ENCODE peak calls at places on chromosomes 4 and X, in nine cellular contexts. D, G, Z, B, J, E, I, O and C are unnamed samples.

GRCh38 chr4:48939785-48940184 is 33.2 kb upstream of the OCIAD2 start:
- DNase-seq in D (no peak), G (no peak), Z (peak), B (no peak), J (peak), E (no peak), I (no peak), O (no peak), C (peak)

GRCh38 chr4:40199999-40200880 is 3.4 kb downstream of the RHOH start:
- DNase-seq in D (peak), G (no peak), Z (peak), B (no peak), J (peak), E (no peak), I (peak), O (no peak), C (peak)

GRCh38 chr4:114077610-114078009 is 98.2 kb upstream of the ARSJ start:
- DNase-seq in D (no peak), G (no peak), Z (peak), B (no peak), J (peak), E (no peak), I (no peak), O (no peak), C (peak)

GRCh38 chr4:118974758-118975157 is 86.1 kb downstream of the SYNPO2 start:
- DNase-seq in D (no peak), G (no peak), Z (peak), B (no peak), J (peak), E (no peak), I (no peak), O (no peak), C (no peak)

GRCh38 chrX:118973389-118974087 is 880 bp upstream of the LONRF3 start:
- DNase-seq in D (peak), G (no peak), Z (no peak), B (no peak), J (no peak), E (no peak), I (peak), O (peak), C (no peak)

GRCh38 chr4:13940921-13941320 is 313.4 kb upstream of the BOD1L1 start:
- DNase-seq in D (no peak), G (no peak), Z (no peak), B (no peak), J (no peak), E (no peak), I (no peak), O (no peak), C (no peak)

GRCh38 chrX:13387656-13388421 is 68.0 kb upstream of the ATXN3L start:
- DNase-seq in D (peak), G (no peak), Z (peak), B (no peak), J (peak), E (no peak), I (no peak), O (no peak), C (peak)

GRCh38 chr4:2186133-2186864 is 55.6 kb downstream of the HAUS3 start:
- DNase-seq in D (peak), G (no peak), Z (peak), B (peak), J (peak), E (peak), I (peak), O (peak), C (no peak)

GRCh38 chrX:16436348-16437188 is 213.4 kb upstream of the S100G start:
- DNase-seq in D (peak), G (peak), Z (peak), B (peak), J (peak), E (peak), I (peak), O (peak), C (peak)

GRCh38 chr4:1939664-1940509 is 68.7 kb downstream of the NSD2 start:
- DNase-seq in D (no peak), G (no peak), Z (peak), B (no peak), J (peak), E (no peak), I (no peak), O (no peak), C (peak)

GRCh38 chr4:39062499-39062898 is 467 bp downstream of the KLHL5 start:
- DNase-seq in D (no peak), G (no peak), Z (no peak), B (no peak), J (no peak), E (no peak), I (no peak), O (no peak), C (peak)

GRCh38 chrX:101659601-101660063 is at the start of gene ARMCX2:
- DNase-seq in D (no peak), G (peak), Z (peak), B (no peak), J (peak), E (no peak), I (peak), O (peak), C (peak)

GRCh38 chrX:104330966-104331365 is 76.2 kb upstream of the ESX1 start:
- DNase-seq in D (no peak), G (no peak), Z (peak), B (no peak), J (peak), E (no peak), I (no peak), O (no peak), C (peak)

GRCh38 chrX:2550288-2551020 is 49.7 kb upstream of the DHRSX start:
- DNase-seq in D (no peak), G (no peak), Z (no peak), B (no peak), J (no peak), E (no peak), I (no peak), O (no peak), C (no peak)

GRCh38 chr4:77418333-77418732 is 187.3 kb upstream of the CXCL13 start:
- DNase-seq in D (peak), G (no peak), Z (no peak), B (no peak), J (peak), E (no peak), I (no peak), O (no peak), C (peak)

GRCh38 chr4:49032440-49033161 is 46.5 kb downstream of the CWH43 start:
- DNase-seq in D (peak), G (no peak), Z (peak), B (peak), J (peak), E (no peak), I (no peak), O (no peak), C (peak)

GRCh38 chr4:77367638-77368037 is 210.6 kb downstream of the CCNG2 start:
- DNase-seq in D (no peak), G (no peak), Z (no peak), B (no peak), J (no peak), E (no peak), I (no peak), O (no peak), C (no peak)

GRCh38 chr4:3612934-3613333 is 80.7 kb upstream of the LRPAP1 start:
- DNase-seq in D (no peak), G (no peak), Z (no peak), B (no peak), J (no peak), E (no peak), I (no peak), O (no peak), C (no peak)

GRCh38 chr4:166091914-166092510 is 219.0 kb downstream of the TLL1 start:
- DNase-seq in D (peak), G (peak), Z (peak), B (no peak), J (peak), E (no peak), I (no peak), O (peak), C (peak)

GRCh38 chr4:138184881-138185280 is 57.3 kb downstream of the SLC7A11 start:
- DNase-seq in D (no peak), G (no peak), Z (no peak), B (no peak), J (no peak), E (no peak), I (no peak), O (no peak), C (no peak)

GRCh38 chr4:138835833-138836521 is 179.6 kb upstream of the NOCT start:
- DNase-seq in D (peak), G (no peak), Z (peak), B (peak), J (peak), E (no peak), I (no peak), O (no peak), C (peak)

GRCh38 chrX:100895365-100896075 is 21.4 kb upstream of the NOX1 start:
- DNase-seq in D (peak), G (peak), Z (peak), B (peak), J (peak), E (no peak), I (peak), O (peak), C (peak)

GRCh38 chrX:47623540-47624027 is 3.9 kb upstream of the SYN1 start:
- DNase-seq in D (peak), G (no peak), Z (peak), B (peak), J (peak), E (no peak), I (peak), O (peak), C (peak)

GRCh38 chr4:8002525-8003309 is 63.1 kb upstream of the AFAP1 start:
- DNase-seq in D (no peak), G (no peak), Z (no peak), B (no peak), J (no peak), E (no peak), I (no peak), O (no peak), C (no peak)

GRCh38 chr4:145583656-145584055 is 35.5 kb upstream of the MMAA start:
- DNase-seq in D (no peak), G (no peak), Z (no peak), B (no peak), J (no peak), E (no peak), I (no peak), O (no peak), C (peak)

GRCh38 chr4:141458501-141458900 is 177.9 kb upstream of the IL15 start:
- DNase-seq in D (no peak), G (no peak), Z (peak), B (peak), J (no peak), E (no peak), I (no peak), O (no peak), C (no peak)

GRCh38 chr4:82421796-82422560 is 8.3 kb downstream of the HNRNPDL start:
- DNase-seq in D (peak), G (no peak), Z (no peak), B (no peak), J (no peak), E (no peak), I (no peak), O (no peak), C (no peak)

GRCh38 chrX:139720136-139720535 is 12.2 kb upstream of the MCF2 start:
- DNase-seq in D (no peak), G (no peak), Z (peak), B (no peak), J (peak), E (no peak), I (no peak), O (peak), C (peak)

GRCh38 chr4:39823193-39823592 is 125.3 kb downstream of the UBE2K start:
- DNase-seq in D (no peak), G (peak), Z (peak), B (no peak), J (peak), E (no peak), I (no peak), O (no peak), C (peak)

GRCh38 chr4:40190880-40191815 is 5.7 kb upstream of the RHOH start:
- DNase-seq in D (peak), G (no peak), Z (no peak), B (no peak), J (no peak), E (no peak), I (no peak), O (no peak), C (no peak)

GRCh38 chrX:31497086-31497485 is 425.2 kb upstream of the FTHL17 start:
- DNase-seq in D (no peak), G (no peak), Z (peak), B (no peak), J (peak), E (no peak), I (no peak), O (no peak), C (peak)

GRCh38 chr4:188781655-188782054 is 642.4 kb downstream of the TRIML1 start:
- DNase-seq in D (peak), G (no peak), Z (peak), B (peak), J (peak), E (no peak), I (no peak), O (peak), C (no peak)

GRCh38 chr4:24662065-24662464 is 77.7 kb upstream of the DHX15 start:
- DNase-seq in D (no peak), G (no peak), Z (no peak), B (no peak), J (no peak), E (no peak), I (no peak), O (no peak), C (no peak)

GRCh38 chrX:45050558-45050957 is 150.1 kb downstream of the DIPK2B start:
- DNase-seq in D (no peak), G (no peak), Z (no peak), B (no peak), J (no peak), E (no peak), I (no peak), O (no peak), C (no peak)

GRCh38 chr4:123994917-123995316 is 598.3 kb downstream of the SPRY1 start:
- DNase-seq in D (no peak), G (no peak), Z (no peak), B (no peak), J (no peak), E (no peak), I (no peak), O (no peak), C (no peak)
- TF ChIP-seq CTCF in D (no peak), G (no peak), Z (no peak), B (peak), J (peak), E (peak), I (no peak), O (peak), C (peak)

DNA sequence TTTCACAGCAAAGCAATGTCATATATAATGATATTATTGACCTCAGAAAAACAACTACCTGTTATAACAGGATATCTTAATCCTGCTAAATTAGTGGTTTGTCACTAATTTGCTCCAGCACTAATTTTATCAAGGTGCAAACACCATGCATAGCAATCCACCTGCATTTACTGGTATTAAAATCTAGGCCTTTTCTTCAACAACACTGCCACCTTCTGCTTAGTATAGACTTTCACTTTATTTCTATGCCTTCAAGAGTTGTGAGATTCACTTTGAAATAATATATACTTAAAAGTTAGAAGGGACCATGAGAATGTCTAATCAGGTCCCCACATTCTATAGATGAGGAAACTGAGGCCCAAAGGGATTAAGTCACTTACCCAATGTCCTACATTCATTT is 82.1 kb upstream of the IQCM start:
- DNase-seq in D (peak), G (no peak), Z (peak), B (no peak), J (peak), E (no peak), I (no peak), O (peak), C (peak)
- TF ChIP-seq CTCF in D (no peak), G (no peak), Z (peak), B (peak), J (peak), E (peak), I (peak), O (peak), C (peak)

GRCh38 chr4:101597204-101597603 is 193.3 kb upstream of the BANK1 start:
- DNase-seq in D (peak), G (no peak), Z (no peak), B (peak), J (no peak), E (no peak), I (no peak), O (no peak), C (no peak)
- TF ChIP-seq CTCF in D (peak), G (no peak), Z (peak), B (peak), J (peak), E (no peak), I (no peak), O (peak), C (peak)

DNA sequence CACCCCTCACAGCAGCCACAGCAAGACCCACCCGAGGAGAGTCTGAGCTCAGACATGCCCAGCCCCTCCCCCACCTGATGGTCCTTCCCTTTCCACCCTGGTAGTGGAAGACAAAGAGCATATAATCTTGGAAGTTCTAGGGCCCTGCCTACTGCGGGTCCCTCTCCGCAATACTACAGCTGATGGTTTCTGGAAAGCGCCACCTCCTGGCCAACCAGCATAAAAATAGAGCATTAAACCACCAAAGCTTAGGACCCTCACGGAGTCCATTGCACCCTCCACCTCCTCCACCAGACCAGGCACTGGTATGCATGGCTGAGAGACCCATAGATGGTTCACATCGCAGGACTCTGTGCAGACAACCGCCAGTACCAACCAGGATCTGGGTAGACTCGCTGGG is 78.2 kb downstream of the SH3BGRL start:
- DNase-seq in D (no peak), G (no peak), Z (no peak), B (peak), J (peak), E (no peak), I (no peak), O (no peak), C (no peak)
- TF ChIP-seq CTCF in D (no peak), G (no peak), Z (peak), B (no peak), J (peak), E (no peak), I (no peak), O (peak), C (no peak)

GRCh38 chrX:107542500-107542899 is 85.8 kb upstream of the PRPS1 start:
- DNase-seq in D (peak), G (no peak), Z (peak), B (peak), J (peak), E (no peak), I (no peak), O (peak), C (peak)

GRCh38 chrX:107541244-107541643 is 87.1 kb upstream of the PRPS1 start:
- DNase-seq in D (no peak), G (no peak), Z (peak), B (no peak), J (no peak), E (no peak), I (no peak), O (no peak), C (peak)

GRCh38 chrX:107537815-107538214 is 88.4 kb downstream of the FRMPD3 start:
- DNase-seq in D (peak), G (peak), Z (peak), B (peak), J (peak), E (no peak), I (peak), O (peak), C (peak)
- TF ChIP-seq CTCF in D (peak), G (no peak), Z (peak), B (peak), J (peak), E (peak), I (peak), O (peak), C (peak)

GRCh38 chr4:120052840-120053239 is 13.8 kb downstream of the MAD2L1 start:
- DNase-seq in D (peak), G (peak), Z (peak), B (no peak), J (peak), E (no peak), I (peak), O (no peak), C (peak)
- TF ChIP-seq CTCF in D (no peak), G (no peak), Z (no peak), B (no peak), J (no peak), E (no peak), I (no peak), O (no peak), C (no peak)